ENCODE peak calls at places on chromosomes 5 and 9, in seven cellular contexts. J is NCI-H1436, V is left ventricle myocardium inferior, G is HTR-8/SVneo, E is GM04504, T is ELR, N is midbrain. D is an unnamed sample.

GRCh38 chr9:126499005-126499910 is 114.5 kb upstream of the LMX1B start:
- DNase-seq in T (peak), N (peak), V (no peak), G (peak), E (peak), J (peak), D (no peak)

GRCh38 chr5:59407967-59408366 is 485.6 kb downstream of the PDE4D start:
- DNase-seq in T (no peak), J (no peak), V (no peak), G (no peak), N (no peak), E (no peak), D (no peak)

GRCh38 chr5:115641948-115642347 is 16.1 kb upstream of the TMED7 start:
- DNase-seq in T (peak), G (no peak), E (no peak), N (no peak), J (no peak), V (no peak), D (no peak)

GRCh38 chr9:115673599-115673998 is 480.0 kb upstream of the PAPPA start:
- DNase-seq in G (no peak), V (no peak), E (no peak), N (no peak), J (no peak), T (peak), D (no peak)

GRCh38 chr5:131671994-131672655 is 37.1 kb upstream of the RAPGEF6 start:
- DNase-seq in E (peak), G (no peak), J (peak), T (no peak), V (no peak), N (peak), D (peak)

GRCh38 chr9:83511051-83511450 is 27.1 kb downstream of the FRMD3 start:
- DNase-seq in V (no peak), T (peak), N (no peak), G (no peak), E (no peak), J (no peak), D (no peak)

GRCh38 chr5:181220178-181220515 is 2.9 kb upstream of the TRIM41 start:
- DNase-seq in E (no peak), J (no peak), N (no peak), T (no peak), G (no peak), V (no peak), D (no peak)

GRCh38 chr9:125440411-125440810 is 178.8 kb downstream of the GAPVD1 start:
- DNase-seq in T (no peak), V (no peak), N (no peak), G (no peak), J (no peak), E (no peak), D (no peak)

GRCh38 chr5:138645778-138646575 is 70.8 kb upstream of the HSPA9 start:
- DNase-seq in G (no peak), N (no peak), T (no peak), V (no peak), E (no peak), J (peak), D (no peak)

GRCh38 chr9:70418822-70419545 is 4.5 kb upstream of the KLF9 start:
- DNase-seq in V (peak), G (no peak), N (peak), E (peak), J (peak), T (peak), D (peak)

GRCh38 chr9:126160067-126160853 is 166.4 kb upstream of the MVB12B start:
- DNase-seq in N (no peak), G (no peak), J (no peak), V (no peak), T (no peak), E (no peak), D (no peak)

GRCh38 chr5:3489221-3489620 is 106.4 kb upstream of the IRX1 start:
- DNase-seq in J (no peak), G (no peak), T (no peak), E (no peak), V (no peak), N (no peak), D (no peak)

D was measured in globus pallidus.